ENCODE peak calls at places on chromosomes 12 and 14, in nine cellular contexts. U, X, J, N, Q, G, C, K and Z are unnamed samples.

GRCh38 chr12:123282111-123282510 is 10.5 kb upstream of the CDK2AP1 start:
- DNase-seq in U (peak; percentile 46), X (no peak), J (no peak), N (no peak), Q (no peak), G (no peak), C (peak; percentile 53), K (no peak), Z (no peak)

GRCh38 chr12:84276215-84276614 is 636.4 kb downstream of the SLC6A15 start:
- DNase-seq in U (no peak), X (peak; percentile 0), J (no peak), N (no peak), Q (no peak), G (no peak), C (no peak), K (no peak), Z (no peak)

GRCh38 chr12:124252964-124253363 is 41.9 kb upstream of the RFLNA start:
- DNase-seq in U (no peak), X (no peak), J (no peak), N (no peak), Q (no peak), G (no peak), C (no peak), K (no peak), Z (no peak)

GRCh38 chr14:90405101-90405500 is 8.3 kb downstream of the CALM1 start:
- DNase-seq in U (no peak), X (no peak), J (no peak), N (no peak), Q (no peak), G (no peak), C (no peak), K (no peak), Z (no peak)

GRCh38 chr14:21003788-21004346 is 4.8 kb downstream of the SLC39A2 start:
- DNase-seq in U (no peak), X (no peak), J (no peak), N (no peak), Q (no peak), G (no peak), C (peak; percentile 24), K (no peak), Z (no peak)

GRCh38 chr14:49306152-49306751 is 279.9 kb downstream of the RPS29 start:
- DNase-seq in U (peak; percentile 77), X (peak; percentile 7), J (no peak), N (no peak), Q (no peak), G (no peak), C (no peak), K (no peak), Z (no peak)

GRCh38 chr12:18479266-18479665 is 217.9 kb downstream of the PIK3C2G start:
- DNase-seq in U (no peak), X (no peak), J (no peak), N (no peak), Q (no peak), G (no peak), C (no peak), K (no peak), Z (no peak)

GRCh38 chr12:95349291-95349690 is 124.7 kb upstream of the METAP2 start:
- DNase-seq in U (no peak), X (no peak), J (no peak), N (no peak), Q (no peak), G (no peak), C (no peak), K (no peak), Z (no peak)

GRCh38 chr12:104742551-104742961 is 215.5 kb downstream of the SLC41A2 start:
- DNase-seq in U (no peak), X (no peak), J (no peak), N (peak; percentile 31), Q (no peak), G (no peak), C (no peak), K (no peak), Z (no peak)

GRCh38 chr12:101891462-101891971 is 14.1 kb downstream of the DRAM1 start:
- DNase-seq in U (no peak), X (peak; percentile 95), J (no peak), N (no peak), Q (no peak), G (peak; percentile 75), C (no peak), K (no peak), Z (peak; percentile 19)

GRCh38 chr12:452667-453210 is 7.0 kb upstream of the B4GALNT3 start:
- DNase-seq in U (no peak), X (no peak), J (no peak), N (peak; percentile 34), Q (no peak), G (no peak), C (no peak), K (peak; percentile 70), Z (no peak)

GRCh38 chr14:53501361-53502320 is 348.5 kb upstream of the DDHD1 start:
- DNase-seq in U (no peak), X (peak; percentile 93), J (no peak), N (no peak), Q (no peak), G (no peak), C (no peak), K (no peak), Z (peak; percentile 31)

GRCh38 chr12:59668678-59669077 is 72.8 kb downstream of the SLC16A7 start:
- DNase-seq in U (no peak), X (no peak), J (no peak), N (no peak), Q (no peak), G (no peak), C (no peak), K (no peak), Z (no peak)

GRCh38 chr14:35205737-35206136 is 83.4 kb downstream of the PRORP start:
- DNase-seq in U (no peak), X (no peak), J (no peak), N (no peak), Q (no peak), G (no peak), C (no peak), K (no peak), Z (no peak)

GRCh38 chr14:103597623-103598372 is 31.2 kb upstream of the KLC1 start:
- DNase-seq in U (no peak), X (peak; percentile 95), J (no peak), N (no peak), Q (no peak), G (no peak), C (no peak), K (no peak), Z (no peak)

GRCh38 chr14:26606729-26607128 is 8.9 kb upstream of the NOVA1 start:
- DNase-seq in U (no peak), X (peak; percentile 19), J (no peak), N (no peak), Q (no peak), G (no peak), C (no peak), K (no peak), Z (no peak)

GRCh38 chr14:78197088-78197487 is 26.9 kb downstream of the NRXN3 start:
- DNase-seq in U (no peak), X (no peak), J (no peak), N (no peak), Q (no peak), G (no peak), C (no peak), K (no peak), Z (no peak)

GRCh38 chr14:21011136-21011535 is 12.0 kb downstream of the SLC39A2 start:
- DNase-seq in U (no peak), X (no peak), J (no peak), N (no peak), Q (no peak), G (no peak), C (no peak), K (no peak), Z (no peak)

GRCh38 chr14:69428289-69428998 is 30.0 kb downstream of the SLC39A9 start:
- DNase-seq in U (no peak), X (no peak), J (no peak), N (no peak), Q (no peak), G (no peak), C (no peak), K (no peak), Z (no peak)

GRCh38 chr14:73846944-73847343 is 4.7 kb upstream of the PTGR2 start:
- DNase-seq in U (no peak), X (no peak), J (no peak), N (no peak), Q (no peak), G (no peak), C (no peak), K (no peak), Z (no peak)

GRCh38 chr14:55807536-55807935 is 227.5 kb downstream of the KTN1 start:
- DNase-seq in U (no peak), X (no peak), J (no peak), N (no peak), Q (no peak), G (no peak), C (no peak), K (no peak), Z (no peak)
- H3K27ac ChIP-seq in U (no peak overlapping the region), X (no peak overlapping the region), J (peak overlapping the region; percentile 3), N (no peak overlapping the region), Q (peak overlapping the region; percentile 26), G (peak overlapping the region; percentile 57), C (no peak overlapping the region), K (no peak overlapping the region), Z (no peak overlapping the region)

GRCh38 chr12:27524839-27525238 is 833 bp downstream of the PPFIBP1 start:
- DNase-seq in U (peak; percentile 14), X (peak; percentile 41), J (no peak), N (no peak), Q (no peak), G (no peak), C (no peak), K (no peak), Z (peak; percentile 27)
- H3K27ac ChIP-seq in U (no peak overlapping the region), X (peak overlapping the region; percentile 75), J (peak overlapping the region; percentile 96), N (peak overlapping the region; percentile 92), Q (peak overlapping the region; percentile 94), G (peak overlapping the region; percentile 86), C (no peak overlapping the region), K (no peak overlapping the region), Z (peak overlapping the region; percentile 85)

DNA sequence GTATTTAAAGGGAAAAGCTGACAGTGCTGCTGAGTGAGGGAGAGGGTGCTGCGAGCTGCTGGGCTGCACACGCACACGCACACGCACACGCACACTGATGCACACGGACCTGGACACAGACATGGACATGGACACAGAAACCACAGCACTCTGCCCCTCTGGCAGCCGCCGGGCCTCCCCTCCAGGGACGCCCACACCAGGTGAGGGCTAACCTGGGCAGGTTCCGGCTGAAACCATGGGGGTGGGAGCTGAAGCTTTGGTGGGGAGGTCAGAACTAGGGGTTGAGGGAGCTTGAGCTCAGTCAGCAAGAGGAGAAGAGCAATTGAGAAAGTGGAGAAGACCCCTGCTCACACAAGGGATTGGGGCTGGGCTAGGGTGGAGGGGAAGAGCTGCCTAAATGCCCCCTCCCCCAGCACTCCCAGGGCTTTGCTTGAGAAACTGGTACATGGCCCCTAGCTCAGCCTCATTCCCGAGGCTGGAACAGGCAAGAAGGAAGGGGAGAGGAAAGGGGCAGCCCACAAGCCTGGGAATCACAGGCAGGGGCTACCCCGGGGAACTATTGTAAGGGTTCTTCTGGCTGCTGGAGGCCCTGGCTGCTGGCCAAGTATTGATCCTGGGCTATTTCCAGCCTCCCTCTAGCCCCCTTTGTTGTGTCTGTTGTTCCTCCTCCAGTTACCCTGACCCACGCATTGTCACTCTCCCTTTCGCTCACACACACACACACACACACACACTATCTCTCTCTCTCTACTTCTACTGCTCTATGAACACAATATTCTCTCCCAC is at the start of gene REM2:
- DNase-seq in U (peak; percentile 51), X (no peak), J (peak; percentile 65), N (no peak), Q (no peak), G (no peak), C (no peak), K (no peak), Z (no peak)
- H3K27ac ChIP-seq in U (no peak within 1 kb of the TSS), X (no peak within 1 kb of the TSS), J (no peak within 1 kb of the TSS), N (no peak within 1 kb of the TSS), Q (no peak within 1 kb of the TSS), G (no peak within 1 kb of the TSS), C (peak within 1 kb of the TSS; percentile 93), K (no peak within 1 kb of the TSS), Z (no peak within 1 kb of the TSS)

GRCh38 chr12:65937806-65938205 is 113.5 kb downstream of the HMGA2 start:
- DNase-seq in U (no peak), X (no peak), J (no peak), N (no peak), Q (no peak), G (no peak), C (no peak), K (no peak), Z (no peak)
- H3K27ac ChIP-seq in U (no peak overlapping the region), X (peak overlapping the region; percentile 63), J (no peak overlapping the region), N (no peak overlapping the region), Q (no peak overlapping the region), G (no peak overlapping the region), C (peak overlapping the region; percentile 61), K (no peak overlapping the region), Z (no peak overlapping the region)